ENCODE peak calls at places on chromosomes 2 and 18, in seven cellular contexts. L is astrocyte, C is PC-9, G is HCT116, R is K562, S is neural progenitor cell, V is fibroblast of lung. M is an unnamed sample.

GRCh38 chr2:107588960-107589542 is 237.6 kb upstream of the RGPD4 start:
- DNase-seq in V (no peak), L (peak), S (no peak), R (no peak), C (no peak), G (no peak), M (no peak)

GRCh38 chr2:11127791-11128190 is 27.5 kb upstream of the SLC66A3 start:
- DNase-seq in L (no peak), C (no peak), G (no peak), R (no peak), S (no peak), V (no peak), M (no peak)

GRCh38 chr2:215830313-215830712 is 183.0 kb downstream of the MREG start:
- DNase-seq in V (peak), S (no peak), G (peak), L (peak), C (peak), R (peak), M (no peak)

GRCh38 chr18:42961298-42961697 is 154.2 kb downstream of the RIT2 start:
- DNase-seq in G (no peak), L (no peak), S (no peak), V (no peak), R (no peak), C (no peak), M (no peak)

GRCh38 chr18:74531043-74531442 is 3.3 kb upstream of the CNDP1 start:
- DNase-seq in L (no peak), V (no peak), R (no peak), C (no peak), S (no peak), G (no peak), M (no peak)

GRCh38 chr18:1585881-1586488 is 681.3 kb downstream of the ADCYAP1 start:
- DNase-seq in C (no peak), G (peak), R (peak), L (peak), S (peak), V (peak), M (peak)

GRCh38 chr2:62787381-62787780 is 81.9 kb downstream of the EHBP1 start:
- DNase-seq in L (peak), G (no peak), V (peak), S (peak), R (peak), C (no peak), M (peak)

GRCh38 chr2:50118951-50119702 is 912.8 kb downstream of the NRXN1 start:
- DNase-seq in V (no peak), L (no peak), C (no peak), S (peak), G (no peak), R (no peak), M (no peak)

GRCh38 chr2:120734930-120735611 is 597 bp upstream of the GLI2 start:
- DNase-seq in S (peak), C (no peak), V (peak), L (no peak), R (no peak), G (no peak), M (no peak)

GRCh38 chr2:48601349-48601748 is 16.3 kb upstream of the GTF2A1L start:
- DNase-seq in R (peak), L (peak), S (peak), G (peak), V (peak), C (peak), M (no peak)

GRCh38 chr2:75464348-75464946 is 96.3 kb downstream of the EVA1A start:
- DNase-seq in L (peak), V (peak), G (peak), R (peak), S (no peak), C (no peak), M (no peak)

GRCh38 chr18:62402342-62402948 is 77.3 kb downstream of the TNFRSF11A start:
- DNase-seq in C (no peak), L (no peak), V (no peak), S (no peak), G (no peak), R (no peak), M (no peak)

GRCh38 chr2:120567128-120567527 is 168.5 kb upstream of the GLI2 start:
- DNase-seq in L (no peak), V (no peak), R (no peak), G (no peak), C (no peak), S (no peak), M (no peak)

GRCh38 chr2:187964742-187965141 is 326.9 kb upstream of the GULP1 start:
- DNase-seq in G (no peak), R (no peak), L (peak), V (peak), C (no peak), S (no peak), M (no peak)

GRCh38 chr2:111072220-111072871 is 48.4 kb upstream of the BCL2L11 start:
- DNase-seq in V (peak), G (no peak), R (no peak), C (no peak), S (no peak), L (peak), M (no peak)

GRCh38 chr2:188181439-188181838 is 110.2 kb upstream of the GULP1 start:
- DNase-seq in S (peak), R (no peak), L (no peak), V (no peak), G (no peak), C (no peak), M (no peak)

GRCh38 chr2:170307988-170308387 is 130.0 kb downstream of the MYO3B start:
- DNase-seq in L (no peak), R (no peak), S (no peak), V (no peak), G (no peak), C (no peak), M (no peak)

GRCh38 chr2:94923196-94923595 is 52.0 kb downstream of the TEKT4 start:
- DNase-seq in L (peak), C (no peak), R (no peak), G (no peak), S (no peak), V (no peak), M (no peak)

GRCh38 chr2:96970248-96970875 is 16.0 kb downstream of the FAM178B start:
- DNase-seq in C (peak), L (no peak), S (no peak), G (no peak), R (no peak), V (no peak), M (no peak)

GRCh38 chr2:240461471-240462072 is 26.1 kb downstream of the GPC1 start:
- DNase-seq in R (no peak), V (no peak), S (no peak), G (no peak), C (no peak), L (no peak), M (no peak)

GRCh38 chr2:109333414-109334194 is 204.6 kb downstream of the SH3RF3 start:
- DNase-seq in G (no peak), L (no peak), S (peak), C (no peak), R (no peak), V (no peak), M (no peak)

GRCh38 chr2:120879401-120880295 is 144.0 kb downstream of the GLI2 start:
- DNase-seq in C (no peak), S (peak), L (no peak), V (no peak), R (no peak), G (no peak), M (no peak)

GRCh38 chr2:117785740-117786139 is 28.8 kb upstream of the DDX18 start:
- DNase-seq in S (peak), R (peak), V (peak), C (peak), G (peak), L (peak), M (peak)

DNA sequence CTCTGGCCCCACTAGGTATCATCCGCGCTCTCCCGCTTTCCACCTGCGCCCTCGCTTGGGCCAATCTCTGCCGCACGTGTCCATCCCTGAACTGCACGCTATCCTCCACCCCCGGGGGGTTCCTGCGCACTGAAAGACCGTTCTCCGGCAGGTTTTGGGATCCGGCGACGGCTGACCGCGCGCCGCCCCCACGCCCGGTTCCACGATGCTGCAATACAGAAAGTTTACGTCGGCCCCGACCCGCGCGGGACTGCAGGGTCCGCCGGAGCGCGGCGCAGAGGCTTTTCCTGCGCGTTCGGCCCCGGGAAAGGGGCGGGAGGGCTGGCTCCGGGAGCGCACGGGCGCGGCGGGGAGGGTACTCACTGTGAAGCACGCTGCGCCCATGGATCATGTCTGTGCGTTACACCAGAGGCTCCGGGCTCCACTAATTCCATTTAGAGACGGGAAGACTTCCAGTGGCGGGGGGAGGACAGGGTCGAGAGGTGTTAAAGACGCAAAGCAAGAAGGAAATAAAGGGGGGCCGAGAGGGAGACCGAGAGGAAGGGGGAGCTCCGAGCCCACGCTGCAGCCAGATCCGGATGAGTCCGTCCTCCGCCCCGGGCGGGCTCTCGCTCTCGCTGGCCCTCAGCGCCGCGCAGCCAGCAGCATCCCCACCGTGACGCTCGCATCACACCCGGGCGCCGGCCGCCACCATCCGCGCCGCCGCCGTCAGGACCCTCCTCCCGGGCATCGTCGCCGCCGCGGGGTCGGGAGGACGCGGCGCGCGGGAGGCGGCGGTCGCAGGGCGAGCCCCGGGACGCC is 686 bp downstream of the NETO1 start:
- DNase-seq in V (no peak), C (no peak), S (peak), G (no peak), L (no peak), R (no peak), M (no peak)
- TF ChIP-seq EZH2 in V (no peak), C (no peak), S (peak), G (no peak), L (no peak), R (no peak), M (peak)

GRCh38 chr2:44936275-44936674 is 5.2 kb upstream of the SIX3 start:
- DNase-seq in L (no peak), C (no peak), R (no peak), G (no peak), V (no peak), S (no peak), M (no peak)

GRCh38 chr2:44935854-44936185 is 5.7 kb upstream of the SIX3 start:
- DNase-seq in G (no peak), R (no peak), S (no peak), V (no peak), L (no peak), C (no peak), M (no peak)

GRCh38 chr2:44938287-44939073 is 3.0 kb upstream of the SIX3 start:
- DNase-seq in C (peak), G (no peak), S (peak), L (no peak), R (no peak), V (no peak), M (no peak)

GRCh38 chr2:44937688-44938240 is 3.7 kb upstream of the SIX3 start:
- DNase-seq in L (no peak), G (peak), R (no peak), V (no peak), S (peak), C (peak), M (no peak)

DNA sequence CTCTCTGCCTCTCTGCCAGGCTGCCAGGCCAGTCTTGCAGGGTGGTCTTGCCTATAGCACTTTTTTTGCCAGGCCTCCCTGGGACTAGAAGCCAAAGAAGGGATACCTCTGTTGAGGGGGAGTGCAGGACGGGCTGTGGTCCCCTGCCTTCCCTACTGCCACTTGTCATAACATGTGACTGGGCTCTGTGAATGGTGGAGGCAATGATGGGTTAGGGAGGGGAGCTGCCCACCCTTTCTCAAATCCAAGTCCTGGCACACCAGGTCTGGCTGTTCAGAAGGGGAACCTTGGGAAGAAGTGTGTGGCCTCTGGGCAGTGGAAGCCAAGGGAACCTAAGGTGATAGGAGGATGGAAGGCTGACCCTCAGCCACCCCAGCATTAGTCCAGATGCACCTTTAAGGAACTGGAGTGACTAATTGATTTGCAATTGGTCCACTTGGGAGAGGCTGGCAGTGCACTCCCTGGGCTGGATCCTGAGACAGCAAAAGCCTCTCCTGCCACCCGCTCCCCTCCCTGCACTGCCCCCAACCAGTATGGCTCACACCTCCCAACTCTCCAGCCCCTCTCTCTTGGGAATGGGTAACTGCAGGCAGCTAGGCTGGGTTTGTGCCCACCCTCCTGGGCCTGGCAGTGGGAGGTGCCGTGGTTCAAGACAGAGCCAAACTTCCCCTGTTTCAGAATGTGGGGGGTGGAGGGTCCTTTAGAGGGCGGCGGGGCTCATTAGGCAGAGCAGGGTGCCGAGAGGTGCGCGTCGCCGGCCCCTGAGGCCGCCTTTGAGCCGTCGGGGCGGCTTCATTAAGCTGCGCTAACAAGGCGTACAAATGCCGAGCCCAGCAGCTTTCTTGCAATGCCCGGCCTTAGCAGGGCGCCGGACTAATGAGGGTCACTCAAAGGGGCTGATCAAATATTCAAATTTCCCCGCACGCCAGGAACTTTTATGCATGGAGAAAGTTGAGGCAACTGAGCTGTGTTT is 4.5 kb upstream of the SIX3 start:
- DNase-seq in C (no peak), V (no peak), G (no peak), L (no peak), R (no peak), S (peak), M (no peak)
- TF ChIP-seq EZH2 in C (no peak), V (peak), G (no peak), L (peak), R (no peak), S (no peak), M (no peak)

DNA sequence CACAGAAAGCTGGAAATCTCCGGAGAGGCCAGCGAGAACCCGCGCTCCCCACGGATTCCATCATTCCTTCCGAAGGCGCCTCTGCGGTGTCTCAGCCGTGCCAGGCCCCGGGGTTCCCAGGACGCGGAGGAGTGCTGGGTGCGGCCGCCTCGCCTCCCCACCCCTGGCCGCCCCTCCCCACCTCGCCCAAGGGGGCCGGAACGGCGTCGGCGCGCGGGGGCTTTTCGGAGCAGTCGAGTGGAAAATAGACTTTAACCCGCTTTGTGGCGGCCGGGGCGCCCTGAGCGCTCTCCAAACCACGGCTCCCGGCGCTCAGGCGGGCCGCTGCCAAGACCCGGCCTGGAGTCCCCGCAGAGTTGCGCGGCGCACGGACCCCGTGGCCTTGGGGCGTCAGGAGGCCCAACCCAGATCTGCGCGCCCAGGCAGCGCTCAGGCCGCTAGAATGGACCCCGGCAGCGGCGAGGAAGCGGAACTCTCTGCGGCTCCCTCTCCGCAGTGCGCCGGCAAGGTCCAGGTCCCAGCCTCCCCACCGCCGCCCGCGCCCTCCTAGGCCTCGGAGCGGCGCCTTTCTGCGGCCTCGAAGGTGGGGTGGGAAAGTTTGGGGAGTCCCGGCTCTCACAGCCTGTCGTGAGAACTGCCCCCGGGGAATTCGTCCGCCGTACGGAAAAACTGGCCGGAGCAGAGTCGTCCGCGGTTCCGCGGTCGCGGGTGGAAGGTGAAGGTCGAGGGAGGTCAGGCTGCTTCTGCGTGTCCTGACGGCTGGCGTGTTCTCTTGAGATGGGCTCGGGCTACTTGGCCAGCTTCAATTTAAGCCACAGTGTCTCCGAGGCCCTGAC is 1.2 kb upstream of the EMX1 start:
- DNase-seq in G (no peak), R (peak), V (peak), C (peak), L (no peak), S (peak), M (no peak)
- TF ChIP-seq EZH2 in G (no peak), R (no peak), V (no peak), C (no peak), L (no peak), S (peak), M (no peak)

GRCh38 chr2:105789745-105790466 is 45.2 kb downstream of the NCK2 start:
- DNase-seq in C (no peak), S (no peak), L (peak), R (no peak), G (no peak), V (peak), M (no peak)
- TF ChIP-seq EZH2 in C (no peak), S (no peak), L (no peak), R (no peak), G (no peak), V (no peak), M (no peak)

GRCh38 chr2:19353721-19354050 is 4.7 kb downstream of the OSR1 start:
- DNase-seq in C (no peak), R (no peak), G (no peak), L (no peak), V (no peak), S (no peak), M (no peak)
- TF ChIP-seq EZH2 in C (no peak), R (no peak), G (no peak), L (no peak), V (no peak), S (no peak), M (no peak)

DNA sequence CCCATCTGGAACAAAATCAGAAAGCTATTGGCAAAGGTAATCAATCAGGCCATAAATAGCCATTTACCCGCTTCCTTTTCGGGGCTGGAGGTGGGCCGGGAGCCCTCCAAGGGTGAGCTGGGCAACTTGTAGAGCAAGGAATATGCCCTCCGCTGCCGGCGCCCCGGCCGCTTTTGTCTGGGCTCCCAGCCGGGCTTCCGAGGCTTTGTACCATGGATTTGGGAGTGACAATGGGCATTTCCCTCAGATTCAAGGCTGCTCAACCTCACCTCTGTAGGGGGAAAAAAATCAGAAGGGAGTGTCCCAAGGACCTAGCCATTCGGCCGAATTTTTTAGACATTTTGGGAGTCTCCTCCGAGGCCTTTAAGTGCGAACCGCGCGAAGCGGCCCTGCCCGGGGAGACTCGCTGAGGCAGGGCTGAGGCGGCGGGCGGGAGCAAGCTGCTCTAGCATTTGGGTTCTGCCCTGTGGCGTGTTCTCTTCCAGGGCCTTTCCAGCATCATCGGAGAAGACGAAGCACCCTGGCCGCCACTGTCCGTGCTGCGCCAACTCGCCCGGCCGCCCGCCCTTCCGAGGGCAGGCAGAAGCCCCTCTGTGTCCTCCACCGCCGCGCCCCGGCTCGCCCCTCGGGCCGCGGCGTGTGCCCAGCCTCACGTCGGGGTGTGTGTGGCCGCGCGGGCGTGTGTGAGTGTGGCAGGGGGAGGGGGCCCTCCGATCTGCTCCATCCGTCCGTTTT is 975 bp upstream of the HOXD9 start:
- DNase-seq in C (no peak), V (no peak), G (no peak), S (no peak), L (no peak), R (no peak), M (no peak)
- TF ChIP-seq EZH2 in C (no peak), V (peak), G (no peak), S (peak), L (no peak), R (no peak), M (no peak)

GRCh38 chr2:44769349-44770005 is 172.0 kb upstream of the SIX3 start:
- DNase-seq in L (no peak), R (no peak), G (no peak), V (no peak), S (no peak), C (no peak), M (no peak)
- TF ChIP-seq EZH2 in L (no peak), R (no peak), G (no peak), V (no peak), S (no peak), C (no peak), M (no peak)

M was measured in SK-N-MC.